ENCODE peak calls at places on chromosome 5, in eight cellular contexts. S is fibroblast of lung, N is trophoblast cell, I is left ventricle myocardium inferior, X is astrocyte, Z is esophagus squamous epithelium, R is neuronal stem cell, Q is tibial artery. B is an unnamed sample.

GRCh38 chr5:170154297-170154696 is 48.6 kb downstream of the FOXI1 start:
- DNase-seq in S (no peak), N (no peak), I (no peak), X (no peak), Z (no peak), R (no peak), Q (no peak), B (no peak)

GRCh38 chr5:141513021-141513626 is 24.2 kb downstream of the PCDHGC5 start:
- DNase-seq in S (peak; percentile 61), N (no peak), I (no peak), X (peak; percentile 60), Z (no peak), R (peak; percentile 70), Q (peak; percentile 76), B (peak; percentile 85)

GRCh38 chr5:9954869-9955268 is 294.8 kb downstream of the ATPSCKMT start:
- DNase-seq in S (no peak), N (no peak), I (no peak), X (no peak), Z (no peak), R (no peak), Q (no peak), B (no peak)

GRCh38 chr5:40736103-40736875 is 19.5 kb downstream of the TTC33 start:
- DNase-seq in S (peak; percentile 78), N (peak; percentile 7), I (no peak), X (peak; percentile 36), Z (no peak), R (peak; percentile 27), Q (no peak), B (no peak)

GRCh38 chr5:133727636-133728035 is 115.3 kb upstream of the FSTL4 start:
- DNase-seq in S (no peak), N (no peak), I (no peak), X (no peak), Z (no peak), R (no peak), Q (no peak), B (no peak)

GRCh38 chr5:10249948-10250803 is at the start of gene CCT5:
- DNase-seq in S (peak; percentile 100), N (peak; percentile 95), I (peak; percentile 92), X (peak; percentile 99), Z (peak; percentile 65), R (peak; percentile 95), Q (peak; percentile 96), B (peak; percentile 96)

GRCh38 chr5:41418220-41419031 is 92.0 kb downstream of the PLCXD3 start:
- DNase-seq in S (peak; percentile 78), N (no peak), I (no peak), X (peak; percentile 54), Z (no peak), R (no peak), Q (no peak), B (no peak)

GRCh38 chr5:167565555-167565954 is 725.9 kb upstream of the WWC1 start:
- DNase-seq in S (peak; percentile 60), N (no peak), I (no peak), X (no peak), Z (no peak), R (no peak), Q (no peak), B (no peak)

GRCh38 chr5:122097391-122097790 is 19.3 kb upstream of the LOX start:
- DNase-seq in S (no peak), N (no peak), I (no peak), X (no peak), Z (no peak), R (no peak), Q (no peak), B (no peak)

GRCh38 chr5:135050244-135050767 is 16.3 kb upstream of the PITX1 start:
- DNase-seq in S (no peak), N (no peak), I (no peak), X (no peak), Z (no peak), R (no peak), Q (no peak), B (no peak)

GRCh38 chr5:10111575-10111974 is 138.1 kb downstream of the ATPSCKMT start:
- DNase-seq in S (peak; percentile 51), N (peak; percentile 48), I (no peak), X (peak; percentile 25), Z (no peak), R (peak; percentile 33), Q (no peak), B (no peak)

GRCh38 chr5:490116-491094 is 33.8 kb downstream of the SLC9A3 start:
- DNase-seq in S (no peak), N (no peak), I (no peak), X (no peak), Z (no peak), R (no peak), Q (no peak), B (no peak)

GRCh38 chr5:68333649-68334549 is 118.3 kb downstream of the PIK3R1 start:
- DNase-seq in S (peak; percentile 91), N (no peak), I (no peak), X (peak; percentile 94), Z (no peak), R (no peak), Q (no peak), B (no peak)

GRCh38 chr5:124887223-124887622 is 140.8 kb upstream of the ZNF608 start:
- DNase-seq in S (no peak), N (no peak), I (no peak), X (no peak), Z (no peak), R (no peak), Q (no peak), B (no peak)

GRCh38 chr5:33049298-33049697 is 338.2 kb downstream of the NPR3 start:
- DNase-seq in S (no peak), N (no peak), I (no peak), X (no peak), Z (no peak), R (no peak), Q (no peak), B (no peak)

GRCh38 chr5:33046091-33046490 is 335.0 kb downstream of the NPR3 start:
- DNase-seq in S (no peak), N (no peak), I (no peak), X (peak; percentile 22), Z (no peak), R (no peak), Q (no peak), B (no peak)

GRCh38 chr5:33048315-33048714 is 337.2 kb downstream of the NPR3 start:
- DNase-seq in S (no peak), N (no peak), I (no peak), X (no peak), Z (no peak), R (no peak), Q (no peak), B (no peak)

GRCh38 chr5:33049845-33050244 is 338.7 kb downstream of the NPR3 start:
- DNase-seq in S (peak; percentile 69), N (peak; percentile 42), I (no peak), X (peak; percentile 95), Z (no peak), R (no peak), Q (peak; percentile 70), B (peak; percentile 81)
- H3K27ac ChIP-seq in S (peak overlapping the region; percentile 56), N (no peak overlapping the region), I (no peak overlapping the region), X (peak overlapping the region; percentile 78), Z (no peak overlapping the region), R (no peak overlapping the region), Q (peak overlapping the region; percentile 21), B (no peak overlapping the region)

GRCh38 chr5:81393430-81393782 is 528 bp downstream of the ACOT12 start:
- DNase-seq in S (no peak), N (no peak), I (no peak), X (no peak), Z (no peak), R (no peak), Q (no peak), B (no peak)
- H3K4me3 ChIP-seq in S (peak overlapping the region; percentile 53), N (no peak overlapping the region), I (peak overlapping the region; percentile 62), X (peak overlapping the region; percentile 52), Z (peak overlapping the region; percentile 33), R (peak overlapping the region; percentile 80), Q (peak overlapping the region; percentile 42), B (peak overlapping the region; percentile 12)

GRCh38 chr5:173243215-173243614 is 8.2 kb upstream of the NKX2-5 start:
- DNase-seq in S (no peak), N (no peak), I (no peak), X (no peak), Z (no peak), R (no peak), Q (no peak), B (no peak)

GRCh38 chr5:173240091-173241050 is 5.4 kb upstream of the NKX2-5 start:
- DNase-seq in S (no peak), N (no peak), I (no peak), X (no peak), Z (no peak), R (no peak), Q (no peak), B (no peak)

GRCh38 chr5:173242079-173242478 is 7.1 kb upstream of the NKX2-5 start:
- DNase-seq in S (no peak), N (no peak), I (no peak), X (no peak), Z (no peak), R (no peak), Q (no peak), B (no peak)

GRCh38 chr5:173243808-173244305 is 8.9 kb upstream of the NKX2-5 start:
- DNase-seq in S (no peak), N (no peak), I (no peak), X (no peak), Z (no peak), R (no peak), Q (no peak), B (no peak)

GRCh38 chr5:173242675-173243085 is 7.7 kb upstream of the NKX2-5 start:
- DNase-seq in S (no peak), N (no peak), I (peak; percentile 44), X (no peak), Z (no peak), R (no peak), Q (no peak), B (no peak)
- H3K27ac ChIP-seq in S (no peak overlapping the region), N (no peak overlapping the region), I (peak overlapping the region; percentile 91), X (no peak overlapping the region), Z (no peak overlapping the region), R (no peak overlapping the region), Q (no peak overlapping the region), B (no peak overlapping the region)

GRCh38 chr5:85293139-85293785 is 908.6 kb upstream of the EDIL3 start:
- DNase-seq in S (peak; percentile 21), N (no peak), I (no peak), X (no peak), Z (no peak), R (no peak), Q (no peak), B (no peak)
- H3K4me3 ChIP-seq in S (peak overlapping the region; percentile 62), N (no peak overlapping the region), I (peak overlapping the region; percentile 56), X (no peak overlapping the region), Z (no peak overlapping the region), R (no peak overlapping the region), Q (no peak overlapping the region), B (peak overlapping the region; percentile 56)

DNA sequence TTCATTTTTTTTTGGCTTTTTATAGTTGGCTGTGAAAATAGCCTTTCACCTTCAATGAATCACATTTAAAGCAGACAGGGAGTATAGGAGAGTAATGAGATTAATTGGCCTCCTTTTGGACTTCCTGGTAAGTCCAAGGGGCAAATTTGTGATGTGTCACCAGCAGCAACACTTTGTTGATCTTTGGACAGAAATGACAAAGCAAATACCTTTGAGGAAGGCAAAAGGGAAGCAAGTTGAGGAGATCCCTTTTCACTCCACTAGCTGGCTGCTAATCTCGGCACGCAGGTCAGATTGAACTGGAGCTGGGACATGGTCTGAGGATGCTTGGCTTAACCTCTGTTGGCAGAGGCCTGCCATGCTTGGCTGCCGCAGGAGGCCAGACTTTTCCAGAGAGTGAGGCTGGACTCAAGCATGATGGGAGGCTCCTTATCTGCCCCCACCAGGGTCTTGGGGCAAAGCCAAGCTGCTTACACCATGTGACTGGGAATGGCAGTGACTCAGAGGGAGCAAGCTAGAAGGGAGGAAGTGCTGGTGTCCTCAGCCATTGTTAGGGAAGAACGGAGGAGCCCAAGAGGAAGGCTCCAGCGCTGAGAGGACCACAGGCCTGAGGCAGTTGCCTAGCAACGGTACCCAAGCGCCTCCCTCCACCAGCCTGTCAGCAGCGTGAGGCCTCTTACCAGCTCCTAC is 174.5 kb upstream of the MAP1B start:
- DNase-seq in S (peak; percentile 65), N (no peak), I (peak; percentile 29), X (peak; percentile 87), Z (no peak), R (peak; percentile 31), Q (peak; percentile 96), B (peak; percentile 92)
- H3K27ac ChIP-seq in S (no peak overlapping the region), N (no peak overlapping the region), I (peak overlapping the region; percentile 56), X (peak overlapping the region; percentile 80), Z (peak overlapping the region; percentile 27), R (no peak overlapping the region), Q (peak overlapping the region; percentile 85), B (peak overlapping the region; percentile 99)